ENCODE peak calls at places on chromosomes 13 and 19, in nine cellular contexts. B is SK-N-SH, Q is GM23338, E is endothelial cell of umbilical vein, V is breast epithelium, I is HL-60, X is transverse colon, N is HepG2, R is prostate gland. K is an unnamed sample.

GRCh38 chr19:1037553-1038115 is 2.3 kb upstream of the ABCA7 start:
- DNase-seq in R (no peak), N (no peak), I (no peak), E (no peak), X (peak), Q (no peak), B (no peak), V (no peak), K (no peak)

GRCh38 chr13:29059837-29060236 is 239.7 kb downstream of the MTUS2 start:
- DNase-seq in E (no peak), I (no peak), X (no peak), B (no peak), R (no peak), N (no peak), Q (no peak), V (no peak), K (no peak)

GRCh38 chr13:89474432-89474831 is 1803.3 kb downstream of the SLITRK5 start:
- DNase-seq in N (no peak), V (no peak), B (no peak), I (no peak), Q (no peak), E (no peak), R (no peak), X (no peak), K (no peak)

GRCh38 chr19:2055871-2056809 is 5.1 kb upstream of the MKNK2 start:
- DNase-seq in Q (peak), R (peak), V (no peak), B (peak), X (peak), I (no peak), N (no peak), E (peak), K (no peak)

GRCh38 chr19:12774588-12775555 is at the start of gene HOOK2:
- DNase-seq in V (peak), I (no peak), X (peak), N (no peak), Q (peak), R (peak), B (no peak), E (no peak), K (peak)

GRCh38 chr13:77417897-77418296 is 91.0 kb upstream of the MYCBP2 start:
- DNase-seq in I (no peak), R (no peak), B (no peak), Q (no peak), X (no peak), E (no peak), V (no peak), N (no peak), K (no peak)

GRCh38 chr13:44574466-44574855 is 1.7 kb downstream of the TSC22D1 start:
- DNase-seq in Q (no peak), V (no peak), R (no peak), B (no peak), X (no peak), N (no peak), I (no peak), E (no peak), K (no peak)

GRCh38 chr19:29329460-29330134 is 116.6 kb upstream of the UQCRFS1 start:
- DNase-seq in N (peak), E (no peak), B (no peak), Q (peak), V (no peak), I (no peak), X (no peak), R (no peak), K (no peak)

GRCh38 chr19:49975051-49975450 is 14.1 kb upstream of the SIGLEC11 start:
- DNase-seq in V (no peak), X (no peak), B (no peak), Q (no peak), R (no peak), I (no peak), E (no peak), N (no peak), K (no peak)

GRCh38 chr19:49978324-49978723 is 17.4 kb upstream of the SIGLEC11 start:
- DNase-seq in X (no peak), I (no peak), N (no peak), Q (no peak), E (no peak), R (no peak), V (no peak), B (no peak), K (no peak)

GRCh38 chr19:49976496-49976895 is 15.5 kb upstream of the SIGLEC11 start:
- DNase-seq in R (no peak), V (no peak), E (no peak), N (no peak), B (no peak), I (no peak), X (no peak), Q (no peak), K (no peak)

GRCh38 chr19:49977846-49978245 is 16.9 kb upstream of the SIGLEC11 start:
- DNase-seq in B (no peak), N (no peak), R (no peak), E (no peak), X (no peak), Q (no peak), V (no peak), I (no peak), K (no peak)

GRCh38 chr19:49977111-49977510 is 16.1 kb upstream of the SIGLEC11 start:
- DNase-seq in X (no peak), B (no peak), N (no peak), E (no peak), R (no peak), I (no peak), Q (no peak), V (no peak), K (no peak)
- TF ChIP-seq POLR2AphosphoS5 in X (no peak), B (no peak), N (no peak), E (no peak), R (no peak), I (no peak), Q (no peak), V (no peak), K (no peak)

GRCh38 chr13:93216122-93216521 is 10.5 kb upstream of the GPC6 start:
- DNase-seq in V (no peak), I (no peak), N (no peak), X (no peak), R (no peak), E (no peak), Q (peak), B (no peak), K (no peak)
- H3K4me3 ChIP-seq in V (no peak), I (no peak), N (no peak), X (no peak), R (no peak), E (no peak), Q (peak), B (no peak), K (no peak)

DNA sequence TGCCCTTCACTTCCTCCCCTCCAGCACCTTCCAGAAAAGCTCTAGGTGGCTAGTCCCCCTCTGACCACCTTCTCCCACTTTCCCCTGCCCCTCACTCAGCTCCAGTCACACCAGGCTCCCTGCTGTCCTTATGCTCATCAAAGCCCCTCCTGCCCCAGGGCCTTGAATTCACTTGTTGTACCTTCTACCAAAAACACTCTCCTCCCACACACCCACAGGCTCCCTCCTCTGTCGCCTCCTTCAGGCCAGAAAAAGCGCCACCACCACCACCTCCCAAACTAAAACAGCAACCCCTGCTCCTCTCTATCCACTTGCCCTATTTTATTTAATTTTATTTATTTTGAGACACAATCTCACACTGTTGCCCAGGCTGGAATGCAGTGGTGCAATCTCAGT is 4.8 kb upstream of the CEACAM16 start:
- DNase-seq in R (no peak), X (no peak), E (no peak), Q (peak), I (no peak), V (no peak), N (no peak), B (no peak), K (no peak)
- TF ChIP-seq CTCF in R (no peak), X (peak), E (no peak), Q (peak), I (no peak), V (no peak), N (peak), B (peak), K (no peak)

DNA sequence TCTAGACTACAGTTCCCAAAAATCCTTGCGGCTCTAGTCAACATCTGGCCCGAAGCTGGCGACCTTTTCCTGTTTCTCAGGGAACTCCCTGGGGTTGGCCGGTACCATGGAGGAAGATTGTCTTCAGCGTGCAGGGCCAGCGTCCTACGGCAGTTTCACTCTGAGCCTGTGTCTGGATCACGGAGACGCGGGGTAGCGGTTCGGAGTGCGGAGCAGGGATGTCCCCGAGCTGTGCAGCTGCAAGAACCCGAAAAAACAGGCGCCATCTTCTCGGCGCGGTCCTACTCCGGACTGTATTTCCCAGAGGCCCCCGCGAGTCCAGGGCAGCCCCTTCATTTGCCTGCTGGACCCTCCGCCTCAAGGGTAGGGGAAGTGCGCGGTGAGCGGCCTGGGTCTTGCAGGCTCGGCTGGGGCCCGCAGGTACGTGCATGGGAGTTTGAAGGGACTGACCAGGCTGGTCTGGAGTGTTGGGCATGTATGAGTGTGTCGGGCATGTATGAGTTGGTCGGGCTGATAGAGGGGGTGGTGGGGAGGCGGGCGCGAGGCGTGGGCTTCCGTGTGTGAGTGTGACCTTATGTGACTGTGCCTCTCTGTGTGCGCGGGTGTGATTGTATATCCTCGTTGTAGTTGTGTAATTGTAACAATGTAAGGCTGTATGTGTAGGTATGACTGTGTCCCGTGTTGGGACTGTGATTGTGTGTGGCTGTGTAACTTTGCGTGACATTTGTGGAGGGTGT is at the start of gene ZNF383:
- DNase-seq in Q (peak), B (peak), E (peak), X (peak), V (peak), I (peak), R (peak), N (peak), K (peak)
- TF ChIP-seq POLR2AphosphoS5 in Q (peak), B (peak), E (peak), X (peak), V (peak), I (peak), R (peak), N (peak), K (peak)

GRCh38 chr19:50550594-50550966 is 17.7 kb downstream of the LRRC4B start:
- DNase-seq in R (no peak), N (no peak), B (no peak), X (no peak), V (no peak), Q (no peak), I (no peak), E (no peak), K (no peak)
- H3K4me3 ChIP-seq in R (no peak), N (no peak), B (no peak), X (no peak), V (peak), Q (peak), I (no peak), E (no peak), K (peak)

K was measured in stomach.